ENCODE peak calls at places on chromosomes 11 and 22, in ten cellular contexts. Z, H, C, T, S, A, B, R, G and W are unnamed samples.

GRCh38 chr22:24289781-24290181 is 19.1 kb downstream of the SPECC1L start:
- DNase-seq in S (no peak), A (no peak), C (peak), Z (no peak), B (peak), T (no peak), H (no peak), R (peak), G (peak), W (no peak)

GRCh38 chr11:35822815-35823495 is 120.9 kb upstream of the LDLRAD3 start:
- DNase-seq in Z (no peak), C (no peak), R (no peak), H (no peak), G (peak), S (no peak), A (no peak), T (peak), B (no peak), W (no peak)

GRCh38 chr22:42340150-42340549 is 69.7 kb upstream of the TCF20 start:
- DNase-seq in G (no peak), S (no peak), Z (no peak), H (no peak), B (no peak), C (no peak), T (no peak), R (no peak), A (no peak), W (no peak)

GRCh38 chr11:107789767-107790166 is 68.8 kb downstream of the SLC35F2 start:
- DNase-seq in S (no peak), Z (no peak), H (no peak), A (no peak), G (no peak), R (no peak), B (no peak), C (no peak), T (no peak), W (no peak)

GRCh38 chr11:96905663-96906062 is 515.9 kb downstream of the JRKL start:
- DNase-seq in R (no peak), A (no peak), S (no peak), G (no peak), T (no peak), C (no peak), H (no peak), B (no peak), Z (no peak), W (no peak)

GRCh38 chr11:112694813-112695212 is 266.4 kb upstream of the NCAM1 start:
- DNase-seq in G (peak), A (no peak), H (no peak), C (peak), R (peak), T (peak), B (no peak), S (no peak), Z (no peak), W (no peak)

GRCh38 chr11:102868359-102868758 is 6.4 kb downstream of the MMP12 start:
- DNase-seq in B (no peak), Z (no peak), H (no peak), G (peak), S (peak), C (no peak), R (peak), A (no peak), T (no peak), W (no peak)

GRCh38 chr11:62931501-62932278 is 10.5 kb upstream of the CHRM1 start:
- DNase-seq in C (peak), T (no peak), A (no peak), R (no peak), G (no peak), Z (no peak), B (no peak), H (no peak), S (no peak), W (no peak)

GRCh38 chr22:21802056-21802455 is 65.4 kb downstream of the MAPK1 start:
- DNase-seq in Z (no peak), T (no peak), A (no peak), G (no peak), R (peak), B (no peak), H (no peak), S (no peak), C (no peak), W (no peak)

GRCh38 chr22:29205598-29206371 is at the start of gene EMID1:
- DNase-seq in G (peak), R (peak), Z (no peak), B (peak), C (peak), A (peak), H (no peak), T (peak), S (no peak), W (peak)

GRCh38 chr11:111733655-111734088 is 32.5 kb downstream of the PPP2R1B start:
- DNase-seq in B (no peak), S (no peak), H (no peak), Z (no peak), C (no peak), T (no peak), R (no peak), A (no peak), G (no peak), W (no peak)

GRCh38 chr11:236774-237767 is at the start of gene PSMD13:
- DNase-seq in T (peak), H (peak), A (peak), B (peak), R (peak), Z (peak), G (peak), C (peak), S (peak), W (peak)

GRCh38 chr11:130383363-130384168 is 44.8 kb downstream of the ADAMTS8 start:
- DNase-seq in Z (no peak), B (no peak), T (peak), C (peak), A (no peak), H (no peak), S (peak), R (peak), G (peak), W (no peak)

GRCh38 chr22:41885576-41885975 is 29.3 kb downstream of the SHISA8 start:
- DNase-seq in T (no peak), C (no peak), G (no peak), R (no peak), Z (no peak), B (no peak), H (no peak), S (no peak), A (no peak), W (no peak)

GRCh38 chr22:47837703-47838102 is 1075.3 kb downstream of the TBC1D22A start:
- DNase-seq in T (peak), S (no peak), B (peak), C (peak), R (peak), Z (no peak), A (no peak), G (peak), H (no peak), W (no peak)

GRCh38 chr11:13465909-13466371 is 2.9 kb upstream of the BTBD10 start:
- DNase-seq in S (no peak), B (peak), A (no peak), H (no peak), T (peak), Z (no peak), C (no peak), G (peak), R (peak), W (peak)

GRCh38 chr22:32502346-32502745 is 27.7 kb downstream of the FBXO7 start:
- DNase-seq in T (no peak), G (no peak), A (no peak), H (no peak), Z (no peak), R (no peak), B (no peak), C (no peak), S (no peak), W (no peak)

GRCh38 chr22:29578462-29578861 is 2.5 kb downstream of the NIPSNAP1 start:
- DNase-seq in B (no peak), Z (no peak), H (no peak), G (no peak), R (no peak), A (no peak), C (no peak), S (no peak), T (no peak), W (no peak)

GRCh38 chr11:126350811-126351210 is 4.7 kb upstream of the ST3GAL4 start:
- DNase-seq in Z (no peak), H (no peak), T (peak), C (no peak), R (no peak), S (no peak), B (no peak), G (peak), A (no peak), W (no peak)

GRCh38 chr11:123166095-123166559 is 28.9 kb downstream of the CLMP start:
- DNase-seq in Z (no peak), S (no peak), G (peak), T (peak), B (peak), H (peak), R (peak), A (no peak), C (peak), W (peak)

GRCh38 chr11:130674686-130675085 is 226.2 kb downstream of the ADAMTS15 start:
- DNase-seq in H (no peak), A (no peak), S (no peak), B (no peak), T (peak), Z (no peak), C (no peak), G (peak), R (peak), W (no peak)

GRCh38 chr11:26331911-26332571 is at the start of gene ANO3:
- DNase-seq in Z (peak), G (peak), C (peak), A (peak), S (peak), H (no peak), B (peak), T (peak), R (peak), W (peak)

GRCh38 chr22:20117656-20118571 is 888 bp upstream of the TRMT2A start:
- DNase-seq in H (no peak), S (no peak), B (peak), Z (no peak), T (peak), G (peak), R (peak), A (no peak), C (no peak), W (peak)

GRCh38 chr11:31254411-31254810 is 115.1 kb downstream of the DCDC1 start:
- DNase-seq in B (no peak), A (no peak), C (no peak), H (peak), G (peak), Z (no peak), T (peak), S (peak), R (peak), W (no peak)

GRCh38 chr11:111978028-111978771 is 41.1 kb downstream of the DIXDC1 start:
- DNase-seq in G (peak), S (no peak), Z (peak), R (peak), A (peak), C (peak), H (peak), B (no peak), T (peak), W (peak)

GRCh38 chr11:64876835-64877341 is 1.5 kb downstream of the EHD1 start:
- DNase-seq in R (peak), T (peak), Z (no peak), A (no peak), B (no peak), G (peak), S (peak), H (peak), C (no peak), W (no peak)

GRCh38 chr11:607971-608659 is 7.6 kb downstream of the IRF7 start:
- DNase-seq in H (no peak), T (no peak), G (no peak), R (no peak), Z (no peak), A (no peak), C (no peak), S (no peak), B (no peak), W (no peak)

GRCh38 chr22:22520020-22520656 is at the start of gene ZNF280A:
- DNase-seq in G (peak), A (no peak), B (no peak), Z (no peak), R (no peak), S (no peak), T (peak), C (no peak), H (no peak), W (no peak)

GRCh38 chr22:42991010-42991651 is 23.8 kb downstream of the PACSIN2 start:
- DNase-seq in Z (no peak), H (no peak), S (no peak), T (peak), C (no peak), R (peak), B (no peak), A (no peak), G (peak), W (no peak)

GRCh38 chr11:11987503-11988022 is 20.9 kb downstream of the DKK3 start:
- DNase-seq in C (no peak), Z (no peak), R (peak), A (no peak), S (no peak), H (no peak), T (peak), G (peak), B (peak), W (no peak)

GRCh38 chr11:100823360-100823759 is 136.3 kb downstream of the ARHGAP42 start:
- DNase-seq in C (no peak), R (no peak), G (peak), A (no peak), H (no peak), Z (no peak), T (peak), B (no peak), S (no peak), W (no peak)

GRCh38 chr11:95729462-95729861 is 60.1 kb downstream of the FAM76B start:
- DNase-seq in Z (no peak), A (no peak), T (no peak), S (no peak), G (no peak), B (no peak), C (no peak), H (no peak), R (no peak), W (no peak)

GRCh38 chr11:57458060-57458409 is 2.3 kb upstream of the RTN4RL2 start:
- DNase-seq in B (no peak), S (no peak), A (no peak), C (no peak), R (no peak), H (no peak), G (no peak), T (no peak), Z (peak), W (no peak)

GRCh38 chr22:22397292-22397870 is 111.2 kb downstream of the ZNF280B start:
- DNase-seq in B (no peak), A (no peak), R (peak), Z (no peak), G (peak), H (peak), C (peak), S (no peak), T (peak), W (no peak)

GRCh38 chr11:69650081-69650831 is 9.3 kb downstream of the CCND1 start:
- DNase-seq in G (no peak), C (no peak), R (no peak), S (no peak), T (no peak), Z (no peak), B (no peak), H (peak), A (no peak), W (peak)

DNA sequence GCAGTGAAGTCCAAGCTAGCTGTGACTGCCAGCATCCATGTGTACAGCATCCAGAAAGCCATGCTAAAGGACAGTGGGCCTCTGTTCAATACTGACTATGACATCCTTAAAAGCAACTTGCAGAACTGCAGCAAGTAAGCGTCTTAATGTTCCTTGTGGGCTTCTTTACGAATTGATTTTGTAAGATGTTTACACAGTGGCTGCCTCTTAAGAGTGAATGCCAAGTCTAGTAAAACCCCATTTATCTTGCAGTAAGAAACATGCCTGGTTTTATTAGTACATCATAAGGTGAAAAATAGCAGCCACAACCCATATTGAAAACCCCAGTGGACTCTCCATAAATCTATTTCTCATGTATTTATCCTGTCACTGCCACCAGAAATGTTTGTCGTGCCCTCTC is 20.5 kb downstream of the POLD3 start:
- DNase-seq in S (no peak), G (no peak), A (no peak), T (no peak), R (peak), C (no peak), Z (no peak), B (no peak), H (no peak), W (no peak)
- H3K4me3 ChIP-seq in S (no peak), G (no peak), A (no peak), T (no peak), R (no peak), C (no peak), Z (no peak), B (no peak), H (no peak), W (no peak)

DNA sequence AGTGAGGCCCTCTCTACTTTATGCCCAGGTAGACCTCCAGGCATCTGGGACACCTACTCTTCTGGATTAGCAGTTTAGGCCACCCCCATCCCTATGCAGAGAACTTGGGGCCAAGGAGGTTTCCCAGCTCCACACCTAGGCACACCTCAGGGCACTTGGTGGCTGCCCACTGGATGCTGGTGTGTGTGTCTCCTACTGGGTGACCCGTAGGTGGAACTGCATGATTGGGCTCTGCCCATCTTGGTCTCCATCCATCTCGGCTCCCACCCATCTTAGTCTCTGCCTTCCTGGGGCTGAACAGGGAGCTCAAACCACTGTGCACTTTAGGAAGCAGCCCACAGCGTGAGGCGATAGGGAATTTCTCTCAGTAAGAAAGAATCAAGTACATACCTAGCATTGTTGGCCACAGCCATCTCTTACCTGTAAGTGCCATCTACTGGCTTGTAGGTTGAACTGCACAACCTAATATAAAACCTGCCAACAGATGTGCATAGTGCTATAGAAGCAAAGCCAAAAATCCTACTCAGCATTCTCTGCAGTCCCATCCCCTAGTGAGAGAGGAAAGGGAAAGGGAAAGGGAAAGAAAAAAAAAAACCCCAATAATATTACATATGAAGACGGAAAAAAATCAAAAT is 61.6 kb upstream of the PTPN5 start:
- DNase-seq in Z (no peak), B (peak), A (no peak), C (peak), S (no peak), R (peak), H (no peak), T (peak), G (peak), W (no peak)
- TF ChIP-seq CTCF in Z (peak), B (peak), A (peak), C (peak), S (peak), R (peak), H (peak), T (peak), G (peak), W (peak)

GRCh38 chr11:82234256-82234655 is 499.4 kb downstream of the FAM181B start:
- DNase-seq in C (no peak), B (no peak), G (no peak), A (no peak), S (no peak), T (no peak), R (no peak), Z (no peak), H (no peak), W (no peak)
- H3K4me3 ChIP-seq in C (no peak), B (no peak), G (no peak), A (no peak), S (no peak), T (no peak), R (no peak), Z (no peak), H (no peak), W (no peak)

GRCh38 chr11:67045314-67045713 is 11.3 kb upstream of the RHOD start:
- DNase-seq in S (peak), T (peak), G (peak), Z (no peak), H (no peak), A (peak), R (peak), C (no peak), B (peak), W (no peak)
- TF ChIP-seq CTCF in S (no peak), T (peak), G (no peak), Z (no peak), H (no peak), A (no peak), R (no peak), C (no peak), B (no peak), W (no peak)

GRCh38 chr11:133498969-133499368 is 33.3 kb downstream of the OPCML start:
- DNase-seq in B (no peak), T (no peak), G (no peak), H (no peak), Z (no peak), R (no peak), S (no peak), C (no peak), A (no peak), W (no peak)
- H3K4me3 ChIP-seq in B (no peak), T (no peak), G (no peak), H (no peak), Z (no peak), R (no peak), S (no peak), C (no peak), A (no peak), W (no peak)

DNA sequence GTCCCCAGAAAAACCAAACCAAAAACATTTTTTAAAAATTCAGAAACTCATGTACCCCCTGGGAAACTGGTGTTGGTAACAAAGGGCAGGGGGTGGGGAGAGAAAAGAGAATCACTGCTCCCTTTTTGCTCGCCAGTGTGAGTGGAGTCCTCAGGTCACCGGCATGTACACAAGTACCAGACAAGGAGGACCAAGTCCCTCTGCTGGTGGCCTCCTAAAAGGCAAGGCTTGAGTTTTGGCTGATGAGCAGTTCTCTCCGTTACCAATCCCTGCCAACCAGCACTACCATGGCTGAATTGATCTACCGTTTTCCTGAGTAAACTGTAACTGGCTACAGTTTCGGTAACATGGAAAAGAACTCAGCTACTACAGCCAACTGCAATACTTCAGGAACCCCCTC is 22.0 kb downstream of the APOL5 start:
- DNase-seq in T (no peak), G (no peak), S (no peak), A (no peak), R (no peak), C (peak), Z (no peak), H (no peak), B (peak), W (no peak)
- TF ChIP-seq CTCF in T (no peak), G (peak), S (peak), A (no peak), R (no peak), C (peak), Z (peak), H (no peak), B (peak), W (peak)

GRCh38 chr11:91630916-91631673 is 593.5 kb upstream of the FAT3 start:
- DNase-seq in G (no peak), Z (no peak), C (no peak), T (no peak), S (no peak), H (no peak), B (no peak), R (no peak), A (no peak), W (no peak)
- H3K4me3 ChIP-seq in G (no peak), Z (no peak), C (no peak), T (no peak), S (no peak), H (no peak), B (no peak), R (no peak), A (no peak), W (no peak)

DNA sequence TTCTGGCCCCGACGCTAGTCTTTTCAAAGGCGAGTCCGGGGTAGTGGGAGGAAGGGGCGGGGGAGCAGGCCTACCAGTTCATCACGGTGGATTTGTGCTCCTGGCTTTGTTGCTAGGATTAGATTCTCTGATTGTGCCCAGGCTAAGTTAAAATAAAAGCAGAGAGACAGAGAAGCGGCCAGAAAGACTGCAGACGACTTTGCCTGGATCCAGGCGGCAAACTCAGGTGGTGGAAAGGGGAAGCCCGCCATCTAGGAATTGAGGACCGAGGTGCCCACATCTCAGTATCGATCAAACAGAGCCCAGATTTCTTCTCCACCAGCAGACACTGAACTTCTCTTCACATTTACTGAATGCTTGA is 2.6 kb downstream of the FAT3 start:
- DNase-seq in Z (no peak), G (no peak), C (peak), R (no peak), S (no peak), A (peak), H (no peak), B (no peak), T (no peak), W (no peak)
- TF ChIP-seq CTCF in Z (no peak), G (no peak), C (no peak), R (no peak), S (no peak), A (no peak), H (no peak), B (no peak), T (no peak), W (peak)

GRCh38 chr11:47257518-47258316 is at the start of gene NR1H3:
- DNase-seq in C (peak), A (no peak), G (peak), T (peak), S (no peak), R (peak), Z (peak), B (no peak), H (peak), W (peak)
- H3K4me3 ChIP-seq in C (no peak), A (peak), G (peak), T (peak), S (peak), R (peak), Z (peak), B (no peak), H (peak), W (no peak)

GRCh38 chr22:18998998-18999397 is 62.9 kb upstream of the PRODH start:
- DNase-seq in S (no peak), G (no peak), H (no peak), T (no peak), R (no peak), B (no peak), A (no peak), C (no peak), Z (no peak), W (no peak)
- TF ChIP-seq CTCF in S (peak), G (peak), H (no peak), T (peak), R (no peak), B (peak), A (no peak), C (peak), Z (peak), W (peak)